ENCODE peak calls at places on chromosomes 2 and 18, in six cellular contexts. R is non-pigmented ciliary epithelial cell, Q is Panc1, L is RKO, I is Calu3, X is GM06990. G is an unnamed sample.

GRCh38 chr2:10135296-10136089 is 13.0 kb downstream of the RRM2 start:
- DNase-seq in R (no peak), Q (no peak), L (peak; percentile 63), I (no peak), X (no peak), G (peak; percentile 86)

GRCh38 chr18:702957-703659 is 9.3 kb downstream of the ENOSF1 start:
- DNase-seq in R (peak; percentile 68), Q (peak; percentile 32), L (peak; percentile 86), I (no peak), X (no peak), G (peak; percentile 96)

GRCh38 chr18:5068856-5069255 is 128.2 kb downstream of the AKAIN1 start:
- DNase-seq in R (no peak), Q (no peak), L (peak; percentile 20), I (no peak), X (no peak), G (peak; percentile 73)

GRCh38 chr2:190119257-190119656 is 56.7 kb upstream of the MSTN start:
- DNase-seq in R (no peak), Q (no peak), L (no peak), I (no peak), X (no peak), G (peak; percentile 65)

GRCh38 chr2:26691881-26692813 is at the start of gene KCNK3:
- DNase-seq in R (no peak), Q (no peak), L (no peak), I (peak; percentile 68), X (no peak), G (peak; percentile 77)

GRCh38 chr2:121149384-121149783 is 135.6 kb downstream of the TFCP2L1 start:
- DNase-seq in R (no peak), Q (no peak), L (no peak), I (no peak), X (no peak), G (no peak)

GRCh38 chr2:240463866-240464481 is 28.5 kb downstream of the GPC1 start:
- DNase-seq in R (no peak), Q (no peak), L (no peak), I (no peak), X (no peak), G (no peak)

GRCh38 chr2:84862006-84862405 is 18.9 kb downstream of the TRABD2A start:
- DNase-seq in R (no peak), Q (no peak), L (no peak), I (no peak), X (no peak), G (no peak)

GRCh38 chr2:30181176-30181575 is 34.4 kb downstream of the YPEL5 start:
- DNase-seq in R (no peak), Q (no peak), L (no peak), I (no peak), X (no peak), G (no peak)

GRCh38 chr2:101608411-101609317 is 88.8 kb upstream of the MAP4K4 start:
- DNase-seq in R (no peak), Q (no peak), L (no peak), I (no peak), X (no peak), G (peak; percentile 43)

GRCh38 chr2:98167916-98168315 is 80.9 kb downstream of the VWA3B start:
- DNase-seq in R (no peak), Q (no peak), L (no peak), I (no peak), X (no peak), G (no peak)

GRCh38 chr2:26521054-26521912 is 43.4 kb upstream of the OTOF start:
- DNase-seq in R (no peak), Q (peak; percentile 7), L (peak; percentile 40), I (peak; percentile 67), X (no peak), G (peak; percentile 48)

GRCh38 chr2:32355976-32356734 is 668 bp upstream of the BIRC6 start:
- DNase-seq in R (no peak), Q (peak; percentile 35), L (no peak), I (no peak), X (no peak), G (no peak)

GRCh38 chr2:51903728-51904127 is 871.8 kb upstream of the NRXN1 start:
- DNase-seq in R (no peak), Q (no peak), L (no peak), I (no peak), X (no peak), G (no peak)

GRCh38 chr2:28277466-28277865 is 115.2 kb upstream of the FOSL2 start:
- DNase-seq in R (no peak), Q (no peak), L (no peak), I (no peak), X (no peak), G (no peak)

GRCh38 chr2:30466216-30466615 is 19.2 kb downstream of the LCLAT1 start:
- DNase-seq in R (no peak), Q (no peak), L (no peak), I (no peak), X (no peak), G (no peak)

GRCh38 chr18:50401334-50401733 is 26.5 kb downstream of the SKA1 start:
- DNase-seq in R (no peak), Q (no peak), L (no peak), I (no peak), X (no peak), G (no peak)

GRCh38 chr2:153005051-153005450 is 286.6 kb downstream of the ARL6IP6 start:
- DNase-seq in R (no peak), Q (no peak), L (no peak), I (no peak), X (no peak), G (no peak)

GRCh38 chr2:101466426-101466825 is 8.5 kb downstream of the RFX8 start:
- DNase-seq in R (no peak), Q (no peak), L (no peak), I (no peak), X (no peak), G (no peak)

GRCh38 chr18:46042571-46043123 is 29.4 kb downstream of the PSTPIP2 start:
- DNase-seq in R (no peak), Q (no peak), L (no peak), I (no peak), X (no peak), G (peak; percentile 60)

GRCh38 chr2:223943561-223944008 is 1.6 kb downstream of the WDFY1 start:
- DNase-seq in R (no peak), Q (no peak), L (no peak), I (peak; percentile 26), X (no peak), G (peak; percentile 76)

GRCh38 chr2:240962371-240963064 is 35.9 kb upstream of the SNED1 start:
- DNase-seq in R (no peak), Q (no peak), L (no peak), I (no peak), X (no peak), G (peak; percentile 53)

GRCh38 chr2:219027511-219028055 is 13.7 kb downstream of the CFAP65 start:
- DNase-seq in R (no peak), Q (no peak), L (no peak), I (no peak), X (no peak), G (no peak)

GRCh38 chr2:220787251-220787650 is 784.9 kb downstream of the EPHA4 start:
- DNase-seq in R (no peak), Q (no peak), L (no peak), I (no peak), X (no peak), G (peak; percentile 35)

GRCh38 chr18:75083761-75084160 is 125.2 kb downstream of the PTGR3 start:
- DNase-seq in R (no peak), Q (no peak), L (no peak), I (no peak), X (no peak), G (no peak)

GRCh38 chr2:26401739-26402541 is at the start of gene DRC1:
- DNase-seq in R (peak; percentile 13), Q (no peak), L (no peak), I (peak; percentile 88), X (peak; percentile 23), G (peak; percentile 92)

GRCh38 chr2:239577913-239578312 is 177.1 kb upstream of the HDAC4 start:
- DNase-seq in R (no peak), Q (no peak), L (no peak), I (no peak), X (no peak), G (no peak)

GRCh38 chr2:23561088-23561487 is 176.1 kb downstream of the KLHL29 start:
- DNase-seq in R (no peak), Q (no peak), L (no peak), I (no peak), X (no peak), G (peak; percentile 52)

GRCh38 chr2:146669735-146670134 is 1175.1 kb upstream of the ACVR2A start:
- DNase-seq in R (no peak), Q (no peak), L (peak; percentile 17), I (no peak), X (no peak), G (no peak)

GRCh38 chr2:207258191-207258991 is 92.6 kb upstream of the KLF7 start:
- DNase-seq in R (peak; percentile 94), Q (peak; percentile 88), L (no peak), I (no peak), X (no peak), G (peak; percentile 99)

GRCh38 chr2:160489096-160489495 is 4.5 kb downstream of the RBMS1 start:
- DNase-seq in R (no peak), Q (no peak), L (no peak), I (no peak), X (no peak), G (peak; percentile 52)

GRCh38 chr2:10256525-10257031 is 46.1 kb upstream of the HPCAL1 start:
- DNase-seq in R (no peak), Q (no peak), L (no peak), I (no peak), X (no peak), G (no peak)

GRCh38 chr2:72794572-72794971 is 31.3 kb downstream of the EXOC6B start:
- DNase-seq in R (no peak), Q (no peak), L (peak; percentile 43), I (no peak), X (no peak), G (peak; percentile 38)

GRCh38 chr2:130183500-130184373 is 1.7 kb downstream of the MZT2B start:
- DNase-seq in R (no peak), Q (no peak), L (no peak), I (no peak), X (no peak), G (peak; percentile 6)

GRCh38 chr2:208370881-208371633 is 35.5 kb upstream of the PTH2R start:
- DNase-seq in R (no peak), Q (no peak), L (no peak), I (no peak), X (no peak), G (peak; percentile 26)

GRCh38 chr2:25979006-25979405 is 3.3 kb downstream of the KIF3C start:
- DNase-seq in R (no peak), Q (no peak), L (no peak), I (no peak), X (no peak), G (peak; percentile 44)

GRCh38 chr2:37652199-37652640 is 19.2 kb downstream of the CDC42EP3 start:
- DNase-seq in R (peak; percentile 82), Q (no peak), L (peak; percentile 81), I (no peak), X (peak; percentile 58), G (peak; percentile 91)

GRCh38 chr18:36897253-36897652 is 68.3 kb downstream of the KIAA1328 start:
- DNase-seq in R (no peak), Q (no peak), L (no peak), I (no peak), X (no peak), G (no peak)

GRCh38 chr2:10497797-10498251 is 49.7 kb upstream of the ODC1 start:
- DNase-seq in R (no peak), Q (no peak), L (peak; percentile 94), I (peak; percentile 92), X (no peak), G (peak; percentile 98)

GRCh38 chr18:25262920-25263319 is 89.0 kb downstream of the ZNF521 start:
- DNase-seq in R (peak; percentile 22), Q (no peak), L (no peak), I (no peak), X (no peak), G (peak; percentile 82)

G was measured in GM23248.